ENCODE peak calls at places on chromosomes 13 and 19, in ten cellular contexts. M is fibroblast of lung, V is psoas muscle, G is left ventricle myocardium inferior, E is PC-3, A is endodermal cell, P is colonic mucosa, O is lung, B is body of pancreas, Q is thoracic aorta. K is an unnamed sample.

GRCh38 chr19:32178841-32179410 is 166.5 kb upstream of the ZNF507 start:
- DNase-seq in P (no peak), M (no peak), V (no peak), A (no peak), O (no peak), Q (no peak), G (no peak), E (no peak), B (no peak), K (no peak)

GRCh38 chr13:112454648-112455334 is 78.6 kb downstream of the SPACA7 start:
- DNase-seq in G (no peak), V (no peak), B (no peak), O (no peak), Q (no peak), M (no peak), P (no peak), E (no peak), A (no peak), K (no peak)

GRCh38 chr19:10586396-10586795 is 716 bp downstream of the AP1M2 start:
- DNase-seq in V (no peak), P (no peak), B (no peak), A (no peak), M (no peak), Q (no peak), E (no peak), O (no peak), G (no peak), K (no peak)

GRCh38 chr13:98542568-98543379 is 34.1 kb downstream of the STK24 start:
- DNase-seq in O (no peak), G (no peak), B (no peak), Q (no peak), P (no peak), V (peak; percentile 60), M (no peak), E (no peak), A (no peak), K (no peak)

GRCh38 chr13:44368599-44369368 is 4.8 kb upstream of the SERP2 start:
- DNase-seq in M (no peak), E (peak; percentile 65), B (no peak), V (no peak), G (no peak), P (peak; percentile 74), O (no peak), Q (no peak), A (no peak), K (no peak)

GRCh38 chr13:73162912-73163911 is 104.4 kb downstream of the KLF5 start:
- DNase-seq in Q (no peak), G (no peak), M (no peak), O (no peak), P (no peak), E (peak; percentile 62), A (no peak), B (no peak), V (no peak), K (no peak)

GRCh38 chr19:21321996-21322395 is 7.2 kb downstream of the ZNF708 start:
- DNase-seq in A (no peak), G (no peak), M (peak; percentile 76), Q (no peak), E (no peak), V (no peak), P (no peak), O (no peak), B (no peak), K (no peak)

GRCh38 chr19:48390188-48391099 is 907 bp downstream of the KDELR1 start:
- DNase-seq in G (peak; percentile 64), Q (no peak), P (peak; percentile 67), A (peak; percentile 86), B (peak; percentile 72), E (no peak), V (peak; percentile 81), M (peak; percentile 62), O (peak; percentile 61), K (peak; percentile 40)

GRCh38 chr13:31069808-31070544 is 91.7 kb downstream of the HSPH1 start:
- DNase-seq in E (peak; percentile 20), B (no peak), O (no peak), P (no peak), M (no peak), G (no peak), V (no peak), Q (no peak), A (peak; percentile 78), K (no peak)

GRCh38 chr19:51637362-51637978 is 7.3 kb upstream of the SIGLEC5 start:
- DNase-seq in B (no peak), E (peak; percentile 55), Q (no peak), P (no peak), A (no peak), O (no peak), V (no peak), M (no peak), G (no peak), K (no peak)

GRCh38 chr19:6156033-6156432 is 20.6 kb downstream of the ACSBG2 start:
- DNase-seq in B (no peak), E (no peak), M (no peak), G (no peak), P (no peak), V (no peak), A (no peak), Q (no peak), O (no peak), K (no peak)

DNA sequence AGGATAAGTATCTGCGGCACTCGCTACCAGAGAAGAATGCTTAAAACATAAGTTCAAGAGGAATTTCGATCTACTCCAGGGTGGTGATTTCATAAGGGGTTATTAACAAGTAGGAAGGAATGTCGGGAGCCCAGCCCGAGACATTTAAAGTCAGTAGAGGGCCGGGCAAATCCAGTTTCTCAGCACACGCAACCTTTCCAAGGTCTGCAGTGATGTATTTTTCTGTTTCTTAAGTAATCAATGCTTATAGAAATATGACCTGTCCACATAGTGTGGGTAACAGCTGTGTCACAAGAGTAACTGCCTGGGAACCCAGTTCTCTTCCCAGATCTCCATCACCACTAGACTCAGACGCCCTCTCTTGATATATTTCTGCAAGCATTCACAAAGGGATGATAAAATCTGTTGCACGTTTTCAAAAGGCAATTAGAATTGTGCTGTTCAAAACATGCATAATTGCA is 525.9 kb downstream of the MYO16 start:
- DNase-seq in O (peak; percentile 62), B (no peak), P (no peak), E (peak; percentile 64), V (no peak), A (no peak), Q (no peak), M (peak; percentile 98), G (no peak), K (no peak)
- TF ChIP-seq CTCF in O (no peak), B (no peak), P (no peak), E (peak; percentile 25), V (no peak), A (no peak), Q (no peak), M (no peak), G (no peak), K (no peak)

DNA sequence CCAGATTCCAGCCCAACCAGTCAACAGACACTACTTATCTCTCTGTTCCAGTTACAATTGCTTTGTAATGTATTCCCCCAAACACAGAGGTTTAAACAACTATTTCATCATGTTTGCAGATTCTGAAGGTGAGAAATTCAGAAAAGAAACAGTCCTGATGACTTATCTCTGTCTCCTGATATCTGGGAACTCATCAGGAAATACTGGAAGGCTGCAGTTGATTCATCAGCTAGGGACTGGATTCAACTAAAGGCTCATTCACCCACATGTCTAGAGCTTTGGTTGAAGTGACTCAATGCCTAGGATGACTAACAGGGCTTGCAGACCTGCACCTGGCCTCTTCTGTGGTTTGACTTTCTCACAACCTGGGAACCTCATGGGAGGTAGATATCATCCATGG is 56.6 kb upstream of the GPC6 start:
- DNase-seq in E (peak; percentile 86), G (no peak), B (no peak), V (no peak), Q (no peak), P (no peak), M (peak; percentile 99), A (no peak), O (no peak), K (no peak)
- H3K9me3 ChIP-seq in E (no peaks in the 10 kb centered on the region), G (peaks cover 16% of the 10 kb centered on the region), B (no peaks in the 10 kb centered on the region), V (no peaks in the 10 kb centered on the region), Q (no peaks in the 10 kb centered on the region), P (no peaks in the 10 kb centered on the region), M (no peaks in the 10 kb centered on the region), A (peaks cover 8% of the 10 kb centered on the region), O (peaks cover 4% of the 10 kb centered on the region), K (no peaks in the 10 kb centered on the region)

GRCh38 chr13:114108894-114109293 is 23.5 kb downstream of the RASA3 start:
- DNase-seq in O (no peak), B (no peak), Q (no peak), P (no peak), G (no peak), A (peak; percentile 28), V (peak; percentile 44), E (no peak), M (no peak), K (no peak)
- H3K27me3 ChIP-seq in O (no peaks in the 10 kb centered on the region), B (no peaks in the 10 kb centered on the region), Q (no peaks in the 10 kb centered on the region), P (no peaks in the 10 kb centered on the region), G (no peaks in the 10 kb centered on the region), A (no peaks in the 10 kb centered on the region), V (no peaks in the 10 kb centered on the region), E (no peaks in the 10 kb centered on the region), M (no peaks in the 10 kb centered on the region), K (no peaks in the 10 kb centered on the region)

GRCh38 chr13:106036870-106037269 is 498.6 kb downstream of the EFNB2 start:
- DNase-seq in E (peak; percentile 5), B (no peak), P (no peak), O (no peak), A (peak; percentile 75), G (no peak), Q (no peak), V (no peak), M (no peak), K (no peak)
- TF ChIP-seq CTCF in E (peak; percentile 23), B (peak; percentile 14), P (peak; percentile 15), O (no peak), A (peak; percentile 64), G (peak; percentile 12), Q (no peak), V (no peak), M (no peak), K (no peak)

DNA sequence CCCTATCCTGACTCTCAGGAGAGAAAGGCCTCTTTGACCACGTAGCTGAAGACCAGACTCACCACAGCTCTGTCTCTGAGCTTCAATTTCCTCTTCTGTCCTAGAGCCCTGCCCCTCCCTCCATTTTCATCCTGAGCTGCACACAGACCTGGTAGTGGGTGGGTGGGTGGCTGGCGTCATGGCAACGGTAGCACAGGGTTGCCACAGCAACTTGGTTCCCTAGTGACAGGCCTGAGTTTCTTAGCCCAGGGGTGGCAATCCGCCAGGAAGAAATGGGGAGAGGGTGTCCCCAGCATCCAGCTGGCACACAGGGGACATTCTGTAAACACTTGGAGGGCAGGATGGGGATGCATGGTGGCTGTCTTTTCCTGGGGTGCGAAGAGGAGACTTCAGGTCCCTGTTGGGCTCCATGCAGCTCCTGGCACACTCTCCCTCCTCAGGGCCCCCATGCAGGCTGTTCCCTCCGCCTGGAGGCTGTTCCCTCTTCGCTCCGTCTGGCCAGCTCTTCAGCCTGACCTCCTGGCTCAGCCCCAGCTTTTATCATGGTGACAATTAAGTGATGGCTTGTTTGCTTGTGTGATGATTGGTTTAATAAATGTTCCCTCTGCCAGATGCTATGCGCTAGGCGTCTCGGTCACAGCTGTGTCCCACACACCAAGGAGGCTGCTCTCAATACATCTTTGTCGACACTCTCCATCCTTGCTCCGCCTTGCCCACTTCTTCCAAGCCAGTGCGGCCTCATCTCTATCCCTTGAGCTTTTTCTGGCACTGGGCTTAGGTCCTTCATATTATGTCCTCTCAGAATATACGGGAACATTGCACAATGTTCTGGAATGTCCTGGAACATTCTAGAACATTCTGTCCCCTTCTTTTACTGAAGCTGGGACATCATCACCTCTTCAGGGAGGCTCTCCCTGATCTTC is 7.4 kb upstream of the KLHL26 start:
- DNase-seq in M (no peak), P (no peak), Q (no peak), V (peak; percentile 88), B (peak; percentile 52), G (peak; percentile 59), A (no peak), O (no peak), E (no peak), K (peak; percentile 72)
- H3K9me3 ChIP-seq in M (no peaks in the 10 kb centered on the region), P (no peaks in the 10 kb centered on the region), Q (no peaks in the 10 kb centered on the region), V (no peaks in the 10 kb centered on the region), B (no peaks in the 10 kb centered on the region), G (no peaks in the 10 kb centered on the region), A (no peaks in the 10 kb centered on the region), O (no peaks in the 10 kb centered on the region), E (no peaks in the 10 kb centered on the region), K (no peaks in the 10 kb centered on the region)

K was measured in tibial nerve.